ENCODE peak calls at places on chromosome 9, in six cellular contexts. H, I, E, Q, R and K are unnamed samples. For H3K27me3, the result is how much of the 10 kb centered on the place peaks cover.

GRCh38 chr9:93656426-93657222 is 80.2 kb downstream of the PHF2 start:
- DNase-seq in H (no peak), I (no peak), E (no peak), Q (no peak), R (no peak), K (no peak)

GRCh38 chr9:91191443-91192378 is 170.0 kb downstream of the AUH start:
- DNase-seq in H (no peak), I (no peak), E (no peak), Q (no peak), R (no peak), K (peak)

GRCh38 chr9:14203366-14204056 is 110.4 kb downstream of the NFIB start:
- DNase-seq in H (no peak), I (no peak), E (no peak), Q (no peak), R (no peak), K (no peak)

GRCh38 chr9:12771891-12772290 is 2.9 kb upstream of the LURAP1L start:
- DNase-seq in H (peak), I (no peak), E (peak), Q (no peak), R (no peak), K (no peak)

GRCh38 chr9:97376902-97377301 is 35.0 kb upstream of the TDRD7 start:
- DNase-seq in H (no peak), I (no peak), E (no peak), Q (no peak), R (no peak), K (no peak)

GRCh38 chr9:93677641-93678136 is 101.3 kb downstream of the PHF2 start:
- DNase-seq in H (no peak), I (no peak), E (no peak), Q (peak), R (peak), K (no peak)

GRCh38 chr9:98929866-98930265 is 13.8 kb upstream of the COL15A1 start:
- DNase-seq in H (no peak), I (no peak), E (peak), Q (no peak), R (no peak), K (no peak)

GRCh38 chr9:33233659-33234335 is 6.2 kb upstream of the SPINK4 start:
- DNase-seq in H (peak), I (peak), E (peak), Q (no peak), R (no peak), K (no peak)

GRCh38 chr9:79764377-79764776 is 192.6 kb downstream of the TLE4 start:
- DNase-seq in H (no peak), I (peak), E (peak), Q (no peak), R (peak), K (no peak)

GRCh38 chr9:135508211-135508820 is 7.8 kb downstream of the MRPS2 start:
- DNase-seq in H (no peak), I (no peak), E (no peak), Q (peak), R (no peak), K (no peak)

GRCh38 chr9:126395439-126396212 is 69.0 kb downstream of the MVB12B start:
- DNase-seq in H (no peak), I (no peak), E (peak), Q (no peak), R (no peak), K (no peak)

GRCh38 chr9:2576631-2577030 is 45.0 kb upstream of the VLDLR start:
- DNase-seq in H (no peak), I (no peak), E (no peak), Q (no peak), R (no peak), K (no peak)

GRCh38 chr9:113393281-113393680 is 7.8 kb downstream of the ALAD start:
- DNase-seq in H (no peak), I (no peak), E (no peak), Q (no peak), R (no peak), K (no peak)

GRCh38 chr9:100933656-100934055 is 94.9 kb upstream of the PLPPR1 start:
- DNase-seq in H (no peak), I (no peak), E (no peak), Q (no peak), R (no peak), K (no peak)

GRCh38 chr9:113343732-113344231 is 3.7 kb upstream of the WDR31 start:
- DNase-seq in H (no peak), I (peak), E (no peak), Q (peak), R (peak), K (no peak)

GRCh38 chr9:86577420-86578333 is 223.5 kb upstream of the TUT7 start:
- DNase-seq in H (no peak), I (no peak), E (no peak), Q (no peak), R (no peak), K (no peak)

GRCh38 chr9:134189475-134190231 is 25.3 kb upstream of the RNU6ATAC start:
- DNase-seq in H (no peak), I (no peak), E (no peak), Q (peak), R (no peak), K (no peak)
- H3K4me3 ChIP-seq in H (no peak), I (no peak), E (no peak), Q (no peak), R (no peak), K (no peak)

GRCh38 chr9:127943011-127943662 is 5.5 kb upstream of the DPM2 start:
- DNase-seq in H (no peak), I (no peak), E (no peak), Q (no peak), R (no peak), K (no peak)
- TF ChIP-seq CTCF in H (no peak), I (peak), E (no peak), Q (no peak), R (no peak), K (no peak)

GRCh38 chr9:122350577-122351355 is 20.1 kb upstream of the PTGS1 start:
- DNase-seq in H (no peak), I (peak), E (peak), Q (peak), R (peak), K (peak)

GRCh38 chr9:122348288-122348777 is 22.5 kb upstream of the PTGS1 start:
- DNase-seq in H (no peak), I (no peak), E (no peak), Q (peak), R (no peak), K (no peak)

GRCh38 chr9:122349201-122349600 is 21.6 kb upstream of the PTGS1 start:
- DNase-seq in H (no peak), I (no peak), E (no peak), Q (no peak), R (no peak), K (no peak)

GRCh38 chr9:122347348-122348287 is 23.2 kb upstream of the PTGS1 start:
- DNase-seq in H (no peak), I (peak), E (no peak), Q (peak), R (no peak), K (no peak)

DNA sequence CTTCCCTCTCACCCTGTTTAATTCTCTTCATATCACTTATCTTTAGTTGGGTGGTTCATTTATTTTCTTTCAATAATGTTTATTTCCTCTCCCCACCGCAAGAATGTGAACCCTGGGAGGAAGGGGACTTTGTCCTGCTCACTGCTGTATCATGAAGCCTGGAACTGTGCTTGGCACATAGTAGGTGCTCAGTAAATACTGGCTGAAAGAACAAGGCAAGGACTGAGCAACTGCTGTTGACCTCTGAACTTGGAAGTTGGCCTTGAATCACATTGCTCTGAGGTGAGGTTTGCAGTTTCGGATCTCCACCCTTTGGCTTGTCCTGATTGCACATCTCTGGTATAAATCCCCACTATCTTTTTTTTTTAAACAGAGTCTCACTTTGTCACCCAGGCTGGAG is 22.0 kb upstream of the PTGS1 start:
- DNase-seq in H (no peak), I (no peak), E (no peak), Q (no peak), R (no peak), K (no peak)
- H3K27me3 ChIP-seq in H (under half), I (under half), E (under half), Q (under half), R (under half), K (under half)

GRCh38 chr9:123355761-123356520 is at the start of gene CRB2:
- DNase-seq in H (no peak), I (no peak), E (no peak), Q (peak), R (no peak), K (no peak)
- H3K4me3 ChIP-seq in H (no peak), I (no peak), E (no peak), Q (peak), R (no peak), K (no peak)

DNA sequence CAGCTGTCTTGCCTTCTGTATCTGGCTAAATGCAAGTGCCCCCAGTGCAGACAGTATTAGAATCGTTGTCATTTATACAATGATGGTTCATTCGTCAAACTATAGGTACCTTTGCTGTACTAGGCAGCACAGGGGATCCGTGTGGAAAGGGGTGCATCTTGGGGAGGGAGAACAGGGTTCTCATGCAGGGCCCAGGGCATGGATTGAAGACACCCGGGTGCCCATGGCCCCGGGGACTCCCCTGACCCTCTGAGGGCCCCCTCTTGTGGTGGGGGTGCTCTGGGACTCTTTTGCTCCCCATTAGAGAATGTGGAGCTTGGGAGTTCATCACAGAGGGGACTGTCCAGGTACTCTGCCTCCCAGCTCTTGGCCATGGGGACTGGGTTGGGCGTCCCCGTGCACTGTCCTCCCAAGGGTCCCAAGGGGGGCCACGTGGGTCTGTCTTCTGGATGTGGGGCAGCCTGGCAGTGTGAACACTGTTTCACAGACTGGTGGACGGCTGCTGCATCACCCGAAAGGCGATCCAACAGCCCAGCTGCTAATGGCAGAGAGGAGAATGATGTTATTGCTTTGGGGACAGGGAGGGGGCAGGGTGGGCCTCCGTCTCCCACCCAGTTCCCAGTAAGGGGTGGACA is 36.9 kb upstream of the RXRA start:
- DNase-seq in H (no peak), I (no peak), E (no peak), Q (no peak), R (no peak), K (no peak)
- TF ChIP-seq CTCF in H (no peak), I (no peak), E (no peak), Q (no peak), R (no peak), K (no peak)

DNA sequence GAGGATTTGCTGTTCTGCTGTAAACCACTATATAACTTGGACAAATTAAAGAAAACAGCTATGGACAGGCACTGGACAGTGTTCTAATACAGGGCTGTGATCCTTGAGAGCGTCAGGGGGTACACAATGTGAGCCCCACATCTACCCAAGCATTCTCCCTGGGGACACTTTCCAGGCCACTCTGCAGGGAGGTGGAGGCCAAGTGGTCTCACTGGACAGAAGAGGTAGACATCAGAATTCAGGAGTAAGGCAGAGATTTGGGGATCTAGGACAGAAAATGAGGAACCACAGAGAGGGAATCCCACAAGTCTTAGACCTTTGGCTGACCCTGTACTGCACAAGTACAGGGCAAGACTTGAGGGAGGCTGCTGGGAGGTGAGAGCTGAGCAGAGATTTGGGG is 3.8 kb upstream of the IGFBPL1 start:
- DNase-seq in H (no peak), I (no peak), E (no peak), Q (no peak), R (peak), K (no peak)
- H3K27me3 ChIP-seq in H (under half), I (under half), E (half or more), Q (under half), R (under half), K (under half)

DNA sequence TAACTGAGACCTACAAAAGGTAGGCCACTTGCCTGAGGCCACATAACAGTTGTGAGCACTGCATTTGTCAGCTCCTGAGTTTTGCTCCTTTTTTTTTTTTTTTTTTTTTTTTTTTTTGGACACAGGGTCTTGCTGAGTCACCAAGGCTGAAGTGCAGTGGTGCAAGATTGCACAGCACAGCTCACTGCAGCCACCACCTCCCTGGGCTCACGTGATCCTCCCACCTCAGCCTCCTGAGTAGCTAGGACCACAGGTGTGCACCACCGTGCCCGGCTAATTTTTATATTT is 37.1 kb downstream of the LAMC3 start:
- DNase-seq in H (peak), I (no peak), E (no peak), Q (no peak), R (no peak), K (no peak)
- H3K4me3 ChIP-seq in H (no peak), I (no peak), E (no peak), Q (no peak), R (no peak), K (no peak)

GRCh38 chr9:110452227-110452801 is 114.7 kb upstream of the TXNDC8 start:
- DNase-seq in H (no peak), I (peak), E (peak), Q (no peak), R (no peak), K (no peak)
- TF ChIP-seq CTCF in H (peak), I (peak), E (peak), Q (peak), R (peak), K (peak)